ENCODE peak calls at places on chromosomes 6 and 20, in seven cellular contexts. D is choroid plexus epithelial cell, A is ELF-1, F is lower lobe of right lung, O is cerebellar cortex, S is GM13976, Y is hepatocyte. M is an unnamed sample.

GRCh38 chr6:100001915-100002388 is 7.9 kb upstream of the MCHR2 start:
- DNase-seq in O (peak), S (peak), Y (peak), D (peak), F (peak), A (peak), M (peak)

GRCh38 chr6:167977717-167978467 is 19.6 kb upstream of the KIF25 start:
- DNase-seq in S (no peak), Y (no peak), A (peak), F (no peak), O (no peak), D (no peak), M (peak)

GRCh38 chr6:169845426-169846285 is 94.2 kb downstream of the ERMARD start:
- DNase-seq in A (no peak), Y (no peak), S (no peak), D (no peak), F (no peak), O (no peak), M (no peak)

GRCh38 chr6:149905371-149905910 is 7.5 kb upstream of the RAET1E start:
- DNase-seq in O (no peak), Y (no peak), S (no peak), A (no peak), F (no peak), D (no peak), M (no peak)

GRCh38 chr6:168242655-168243225 is 76.8 kb downstream of the DACT2 start:
- DNase-seq in A (no peak), D (no peak), O (no peak), S (no peak), Y (no peak), F (no peak), M (no peak)

GRCh38 chr6:149761438-149761837 is 11.9 kb downstream of the PCMT1 start:
- DNase-seq in F (no peak), O (no peak), Y (no peak), D (no peak), S (peak), A (no peak), M (no peak)

GRCh38 chr6:162538643-162539064 is 188.9 kb downstream of the PRKN start:
- DNase-seq in S (no peak), Y (no peak), D (no peak), A (no peak), O (no peak), F (no peak), M (no peak)

GRCh38 chr6:137903933-137904821 is 37.1 kb downstream of the TNFAIP3 start:
- DNase-seq in S (peak), D (peak), A (no peak), Y (peak), O (no peak), F (peak), M (peak)

GRCh38 chr6:110053395-110054240 is 75.5 kb downstream of the GPR6 start:
- DNase-seq in O (peak), F (no peak), S (peak), Y (peak), A (peak), D (peak), M (peak)

GRCh38 chr20:38764563-38765355 is 16.5 kb downstream of the ACTR5 start:
- DNase-seq in F (no peak), D (peak), O (no peak), Y (peak), A (no peak), S (no peak), M (no peak)

GRCh38 chr6:7257521-7258230 is 55.3 kb downstream of the SSR1 start:
- DNase-seq in O (no peak), D (no peak), Y (no peak), F (no peak), A (no peak), S (no peak), M (no peak)

GRCh38 chr20:3771552-3772058 is 4.1 kb upstream of the ADISSP start:
- DNase-seq in Y (no peak), O (no peak), D (no peak), A (no peak), S (no peak), F (no peak), M (no peak)

GRCh38 chr20:63850689-63851547 is 10.4 kb upstream of the ABHD16B start:
- DNase-seq in D (no peak), O (no peak), S (peak), Y (no peak), F (no peak), A (no peak), M (no peak)

GRCh38 chr20:20432618-20433286 is 64.8 kb downstream of the INSM1 start:
- DNase-seq in O (no peak), D (no peak), A (no peak), F (no peak), S (no peak), Y (no peak), M (no peak)

GRCh38 chr6:52503853-52504777 is 72.7 kb downstream of the TRAM2 start:
- DNase-seq in A (peak), Y (peak), F (peak), D (peak), O (peak), S (peak), M (no peak)

GRCh38 chr20:10329387-10330005 is 104.5 kb downstream of the MKKS start:
- DNase-seq in O (no peak), A (no peak), F (no peak), D (no peak), S (no peak), Y (no peak), M (no peak)

GRCh38 chr6:5093231-5094015 is 8.3 kb downstream of the PPP1R3G start:
- DNase-seq in D (no peak), Y (no peak), A (no peak), O (no peak), F (no peak), S (no peak), M (no peak)

GRCh38 chr6:166598441-166599138 is 12.1 kb upstream of the RAMACL start:
- DNase-seq in D (peak), A (no peak), S (no peak), O (peak), F (no peak), Y (peak), M (no peak)

GRCh38 chr20:44979090-44979621 is 12.8 kb downstream of the STK4 start:
- DNase-seq in D (peak), F (no peak), A (no peak), Y (no peak), O (no peak), S (peak), M (no peak)

GRCh38 chr6:18510644-18511033 is 123.5 kb downstream of the RNF144B start:
- DNase-seq in A (no peak), F (no peak), Y (no peak), O (no peak), S (no peak), D (no peak), M (no peak)

GRCh38 chr6:121730616-121731015 is 295.2 kb downstream of the GJA1 start:
- DNase-seq in Y (peak), F (no peak), S (no peak), A (no peak), D (no peak), O (no peak), M (no peak)

GRCh38 chr20:3115190-3116107 is 30.9 kb upstream of the AVP start:
- DNase-seq in O (peak), A (peak), D (peak), S (peak), Y (peak), F (no peak), M (peak)

GRCh38 chr6:30211306-30211705 is 1.9 kb downstream of the TRIM26 start:
- DNase-seq in S (no peak), Y (no peak), O (no peak), A (no peak), D (no peak), F (no peak), M (no peak)

GRCh38 chr6:107314644-107315043 is 144.7 kb downstream of the PDSS2 start:
- DNase-seq in F (no peak), S (no peak), Y (no peak), A (no peak), O (no peak), D (no peak), M (peak)

GRCh38 chr20:33733654-33734576 is 2.1 kb downstream of the ZNF341 start:
- DNase-seq in S (no peak), Y (peak), O (peak), F (no peak), A (peak), D (peak), M (peak)

GRCh38 chr6:52243282-52243893 is 912 bp downstream of the IL17F start:
- DNase-seq in S (no peak), Y (peak), O (no peak), D (peak), F (no peak), A (no peak), M (no peak)

GRCh38 chr6:84657486-84657885 is 106.9 kb downstream of the TBX18 start:
- DNase-seq in D (peak), S (no peak), F (no peak), Y (no peak), A (no peak), O (no peak), M (no peak)

GRCh38 chr20:22385602-22386299 is 198.6 kb downstream of the FOXA2 start:
- DNase-seq in Y (peak), D (peak), S (no peak), A (peak), O (peak), F (no peak), M (peak)

GRCh38 chr20:58102744-58103516 is 125.5 kb downstream of the ANKRD60 start:
- DNase-seq in S (no peak), Y (no peak), F (no peak), O (no peak), D (no peak), A (no peak), M (no peak)